ENCODE peak calls at places on chromosomes 6 and 20, in five cellular contexts. One of them, this sample, is unnamed.

GRCh38 chr6:148620579-148621298 is 126.1 kb upstream of the UST start:
- DNase-seq in pancreas: no peak
- DNase-seq in AG10803: no peak
- DNase-seq in progenitor cell of endocrine pancreas: no peak
- DNase-seq in activated CD8-positive, alpha-beta T cell treated with anti-CD3 and anti-CD28 coated beads for 36 hours: no peak
- DNase-seq in this sample: no peak

GRCh38 chr20:62628691-62629090 is 13.6 kb upstream of the SLCO4A1 start:
- DNase-seq in pancreas: no peak
- DNase-seq in AG10803: no peak
- DNase-seq in progenitor cell of endocrine pancreas: no peak
- DNase-seq in activated CD8-positive, alpha-beta T cell treated with anti-CD3 and anti-CD28 coated beads for 36 hours: no peak
- DNase-seq in this sample: no peak

GRCh38 chr6:42929928-42930360 is 664 bp downstream of the CNPY3 start:
- DNase-seq in pancreas: no peak
- DNase-seq in AG10803: peak; percentile 66
- DNase-seq in progenitor cell of endocrine pancreas: no peak
- DNase-seq in activated CD8-positive, alpha-beta T cell treated with anti-CD3 and anti-CD28 coated beads for 36 hours: peak; percentile 87
- DNase-seq in this sample: no peak

GRCh38 chr6:101203664-101204063 is 189.8 kb upstream of the GRIK2 start:
- DNase-seq in pancreas: no peak
- DNase-seq in AG10803: no peak
- DNase-seq in progenitor cell of endocrine pancreas: no peak
- DNase-seq in activated CD8-positive, alpha-beta T cell treated with anti-CD3 and anti-CD28 coated beads for 36 hours: no peak
- DNase-seq in this sample: no peak

GRCh38 chr20:48234951-48235350 is 449.7 kb upstream of the SULF2 start:
- DNase-seq in pancreas: no peak
- DNase-seq in AG10803: no peak
- DNase-seq in progenitor cell of endocrine pancreas: no peak
- DNase-seq in activated CD8-positive, alpha-beta T cell treated with anti-CD3 and anti-CD28 coated beads for 36 hours: no peak
- DNase-seq in this sample: no peak

GRCh38 chr6:6712979-6713514 is 124.5 kb downstream of the LY86 start:
- DNase-seq in pancreas: no peak
- DNase-seq in AG10803: peak; percentile 44
- DNase-seq in progenitor cell of endocrine pancreas: no peak
- DNase-seq in activated CD8-positive, alpha-beta T cell treated with anti-CD3 and anti-CD28 coated beads for 36 hours: no peak
- DNase-seq in this sample: no peak

GRCh38 chr20:17849111-17849900 is 119.3 kb downstream of the SNX5 start:
- DNase-seq in pancreas: no peak
- DNase-seq in AG10803: no peak
- DNase-seq in progenitor cell of endocrine pancreas: no peak
- DNase-seq in activated CD8-positive, alpha-beta T cell treated with anti-CD3 and anti-CD28 coated beads for 36 hours: no peak
- DNase-seq in this sample: no peak

GRCh38 chr6:150857062-150857905 is 8.2 kb upstream of the MTHFD1L start:
- DNase-seq in pancreas: no peak
- DNase-seq in AG10803: peak; percentile 99
- DNase-seq in progenitor cell of endocrine pancreas: no peak
- DNase-seq in activated CD8-positive, alpha-beta T cell treated with anti-CD3 and anti-CD28 coated beads for 36 hours: no peak
- DNase-seq in this sample: no peak